ENCODE peak calls at places on chromosome 13, in five cellular contexts. D is T-helper 2 cell; Y is neuronal stem cell; Q is activated naive CD4-positive, alpha-beta T cell treated with anti-CD3 and anti-CD28 coated beads, Interleukin-2, amount 10 ng/mL, durations not matched to agents 7 days and 5 days; C is uterus. J is an unnamed sample.

GRCh38 chr13:30353060-30353459 is 45.7 kb upstream of the KATNAL1 start:
- DNase-seq in D (no peak), Y (no peak), Q (no peak), C (no peak), J (no peak)

GRCh38 chr13:99425485-99426341 is 75.6 kb upstream of the TM9SF2 start:
- DNase-seq in D (no peak), Y (no peak), Q (peak), C (no peak), J (no peak)

GRCh38 chr13:29935309-29935981 is 85.0 kb upstream of the UBL3 start:
- DNase-seq in D (peak), Y (no peak), Q (peak), C (no peak), J (no peak)

GRCh38 chr13:33321686-33322473 is 36.3 kb upstream of the STARD13 start:
- DNase-seq in D (no peak), Y (no peak), Q (no peak), C (no peak), J (no peak)

GRCh38 chr13:49810825-49811526 is 18.5 kb upstream of the KPNA3 start:
- DNase-seq in D (no peak), Y (no peak), Q (no peak), C (no peak), J (no peak)

GRCh38 chr13:28531195-28531955 is 36.4 kb upstream of the FLT1 start:
- DNase-seq in D (no peak), Y (peak), Q (no peak), C (peak), J (peak)

GRCh38 chr13:30792257-30793000 is 57.1 kb downstream of the ALOX5AP start:
- DNase-seq in D (no peak), Y (peak), Q (no peak), C (peak), J (peak)

GRCh38 chr13:51926528-51926885 is 64.7 kb downstream of the CCDC70 start:
- DNase-seq in D (no peak), Y (no peak), Q (no peak), C (no peak), J (no peak)

GRCh38 chr13:106573279-106573831 is 5.4 kb upstream of the ARGLU1 start:
- DNase-seq in D (no peak), Y (no peak), Q (no peak), C (peak), J (no peak)

GRCh38 chr13:32039488-32040013 is 8.0 kb downstream of the FRY start:
- DNase-seq in D (no peak), Y (no peak), Q (no peak), C (no peak), J (no peak)

GRCh38 chr13:75223981-75224742 is 257.8 kb downstream of the TBC1D4 start:
- DNase-seq in D (no peak), Y (no peak), Q (no peak), C (no peak), J (no peak)

GRCh38 chr13:36608474-36608873 is 65.3 kb upstream of the SERTM1 start:
- DNase-seq in D (no peak), Y (no peak), Q (no peak), C (no peak), J (no peak)

GRCh38 chr13:32660227-32660626 is 74.0 kb downstream of the PDS5B start:
- DNase-seq in D (no peak), Y (no peak), Q (no peak), C (no peak), J (no peak)